ENCODE peak calls at places on chromosomes 1 and 21, in seven cellular contexts. I is hepatocyte, K is adrenal gland, L is brain microvascular endothelial cell, X is AG04450, Y is tibial artery, Q is ovary. N is an unnamed sample.

GRCh38 chr1:228013322-228014234 is 6.8 kb downstream of the WNT3A start:
- DNase-seq in I (no peak), K (peak), L (no peak), X (no peak), Y (peak), Q (peak), N (no peak)

GRCh38 chr1:11712285-11712684 is 20.8 kb downstream of the DRAXIN start:
- DNase-seq in I (no peak), K (no peak), L (no peak), X (no peak), Y (no peak), Q (no peak), N (no peak)

GRCh38 chr21:14762734-14763694 is 216.9 kb upstream of the SAMSN1 start:
- DNase-seq in I (no peak), K (no peak), L (no peak), X (no peak), Y (no peak), Q (no peak), N (no peak)

GRCh38 chr1:1208713-1209433 is 2.5 kb upstream of the TNFRSF18 start:
- DNase-seq in I (no peak), K (no peak), L (no peak), X (no peak), Y (no peak), Q (no peak), N (no peak)

GRCh38 chr1:102183711-102184110 is 187.0 kb upstream of the OLFM3 start:
- DNase-seq in I (no peak), K (no peak), L (no peak), X (no peak), Y (no peak), Q (no peak), N (no peak)

GRCh38 chr21:45363921-45364463 is 41.0 kb upstream of the COL18A1 start:
- DNase-seq in I (peak), K (peak), L (peak), X (peak), Y (peak), Q (peak), N (peak)

GRCh38 chr1:83901547-83902155 is 97.3 kb downstream of the TTLL7 start:
- DNase-seq in I (peak), K (no peak), L (peak), X (peak), Y (no peak), Q (no peak), N (no peak)

GRCh38 chr1:10918531-10918930 is 93.9 kb upstream of the TARDBP start:
- DNase-seq in I (no peak), K (no peak), L (peak), X (peak), Y (no peak), Q (no peak), N (no peak)

GRCh38 chr1:91795601-91796389 is 90.2 kb downstream of the TGFBR3 start:
- DNase-seq in I (no peak), K (no peak), L (peak), X (peak), Y (no peak), Q (no peak), N (no peak)

GRCh38 chr1:171990371-171990770 is 149.1 kb downstream of the DNM3 start:
- DNase-seq in I (no peak), K (no peak), L (no peak), X (no peak), Y (no peak), Q (no peak), N (peak)

GRCh38 chr1:204453141-204453772 is 41.3 kb downstream of the PIK3C2B start:
- DNase-seq in I (no peak), K (no peak), L (no peak), X (no peak), Y (no peak), Q (no peak), N (no peak)

GRCh38 chr1:74908797-74909196 is 175.8 kb downstream of the TYW3 start:
- DNase-seq in I (no peak), K (no peak), L (no peak), X (no peak), Y (no peak), Q (no peak), N (no peak)

GRCh38 chr1:147243228-147243685 is 773 bp downstream of the CHD1L start:
- DNase-seq in I (peak), K (no peak), L (no peak), X (no peak), Y (no peak), Q (peak), N (no peak)

GRCh38 chr1:190478193-190479007 is 736 bp upstream of the BRINP3 start:
- DNase-seq in I (peak), K (no peak), L (no peak), X (no peak), Y (no peak), Q (peak), N (no peak)

GRCh38 chr1:88684482-88685238 is 587 bp downstream of the PKN2 start:
- DNase-seq in I (peak), K (peak), L (peak), X (no peak), Y (peak), Q (peak), N (peak)

GRCh38 chr1:23554481-23555224 is 4.6 kb downstream of the ID3 start:
- DNase-seq in I (peak), K (peak), L (peak), X (no peak), Y (peak), Q (peak), N (peak)

GRCh38 chr1:198079432-198079951 is 77.3 kb upstream of the NEK7 start:
- DNase-seq in I (peak), K (no peak), L (no peak), X (no peak), Y (no peak), Q (no peak), N (no peak)

GRCh38 chr1:157700305-157700704 is 264 bp downstream of the FCRL3 start:
- DNase-seq in I (no peak), K (no peak), L (no peak), X (no peak), Y (no peak), Q (no peak), N (no peak)

GRCh38 chr1:7401814-7402547 is 369.1 kb upstream of the VAMP3 start:
- DNase-seq in I (peak), K (peak), L (peak), X (peak), Y (peak), Q (no peak), N (peak)

GRCh38 chr1:77465139-77465538 is 183.3 kb downstream of the AK5 start:
- DNase-seq in I (no peak), K (no peak), L (no peak), X (no peak), Y (no peak), Q (no peak), N (no peak)

GRCh38 chr21:33350676-33351075 is 25.9 kb downstream of the IFNAR1 start:
- DNase-seq in I (no peak), K (no peak), L (no peak), X (no peak), Y (no peak), Q (no peak), N (no peak)

GRCh38 chr1:186442651-186443114 is 18.2 kb downstream of the PDC start:
- DNase-seq in I (no peak), K (no peak), L (peak), X (no peak), Y (no peak), Q (no peak), N (no peak)

GRCh38 chr21:25283720-25284119 is 323.6 kb downstream of the MRPL39 start:
- DNase-seq in I (peak), K (no peak), L (peak), X (peak), Y (no peak), Q (no peak), N (no peak)

GRCh38 chr1:29258974-29259801 is 22.9 kb downstream of the PTPRU start:
- DNase-seq in I (no peak), K (no peak), L (no peak), X (no peak), Y (peak), Q (peak), N (no peak)

GRCh38 chr1:232950919-232951579 is 638 bp downstream of the NTPCR start:
- DNase-seq in I (peak), K (no peak), L (peak), X (no peak), Y (no peak), Q (no peak), N (no peak)

GRCh38 chr1:197620660-197621273 is 154.5 kb downstream of the DENND1B start:
- DNase-seq in I (peak), K (no peak), L (no peak), X (no peak), Y (no peak), Q (no peak), N (no peak)

GRCh38 chr21:16891821-16892220 is 621.0 kb upstream of the CXADR start:
- DNase-seq in I (no peak), K (no peak), L (peak), X (peak), Y (no peak), Q (no peak), N (peak)

GRCh38 chr1:50929376-50929958 is 30.6 kb downstream of the FAF1 start:
- DNase-seq in I (peak), K (no peak), L (no peak), X (peak), Y (no peak), Q (no peak), N (peak)

DNA sequence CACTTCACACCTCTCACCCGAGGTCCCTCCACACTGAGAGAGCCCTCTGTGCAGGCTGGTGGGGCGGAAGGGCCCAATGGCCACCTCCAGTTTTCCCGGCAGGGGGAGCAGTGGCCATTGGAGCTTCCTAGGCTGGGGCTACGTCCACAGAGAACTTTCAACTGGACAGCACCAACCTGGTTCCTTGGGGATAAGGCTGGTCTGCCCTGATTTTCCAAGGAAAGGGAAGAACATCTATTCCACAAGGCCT is 20.3 kb upstream of the LAPTM5 start:
- DNase-seq in I (no peak), K (no peak), L (no peak), X (no peak), Y (no peak), Q (no peak), N (no peak)
- TF ChIP-seq CTCF in I (no peak), K (no peak), L (peak), X (peak), Y (no peak), Q (no peak), N (peak)

GRCh38 chr1:92952714-92953113 is 8.5 kb downstream of the DIPK1A start:
- DNase-seq in I (no peak), K (no peak), L (no peak), X (no peak), Y (no peak), Q (no peak), N (no peak)
- H3K4me3 ChIP-seq in I (no peak), K (no peak), L (no peak), X (no peak), Y (no peak), Q (no peak), N (no peak)

DNA sequence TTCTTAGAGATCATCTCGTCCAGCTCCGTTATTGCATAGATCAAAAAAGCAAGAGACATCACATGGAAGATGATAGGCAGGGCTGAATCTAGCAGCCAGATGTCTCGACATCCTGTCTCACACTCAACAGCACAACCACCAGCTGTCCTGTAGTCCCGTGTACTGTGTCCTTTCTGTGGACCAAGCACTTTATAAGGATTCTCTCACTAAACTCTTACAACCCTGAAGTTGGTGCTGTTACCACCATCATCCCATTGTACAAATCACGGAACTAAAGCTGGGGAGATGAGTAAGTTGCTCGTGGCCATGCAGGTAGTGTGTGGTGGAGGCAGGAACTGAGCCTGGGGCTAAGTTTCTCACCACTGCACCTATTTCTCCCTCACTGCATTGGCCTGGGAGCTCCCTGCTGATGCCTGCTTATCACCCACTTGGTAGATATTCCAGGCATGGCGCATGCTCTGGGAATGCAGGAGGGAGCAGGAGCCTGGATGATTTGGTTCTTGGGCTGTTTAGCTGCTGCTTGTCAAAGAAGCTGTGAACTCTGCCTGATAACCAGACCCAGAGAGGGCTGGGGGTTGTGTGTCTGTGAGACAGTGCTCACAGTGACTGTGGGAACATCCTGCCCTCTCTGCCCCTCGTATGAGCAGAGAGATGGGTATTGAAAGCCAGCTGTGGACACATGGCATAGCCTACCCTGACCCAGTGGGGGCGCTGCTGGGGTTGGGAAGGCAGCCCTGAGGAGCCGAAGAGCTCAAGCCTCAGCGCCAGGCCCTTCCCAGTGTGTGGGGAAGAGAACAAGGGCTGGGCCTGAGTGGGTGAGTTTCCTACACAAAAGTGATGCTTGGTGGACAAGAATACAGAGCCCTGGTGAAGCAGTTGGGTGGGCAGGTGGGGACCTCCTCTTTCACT is 13.6 kb downstream of the PPFIA4 start:
- DNase-seq in I (peak), K (no peak), L (no peak), X (no peak), Y (peak), Q (no peak), N (no peak)
- TF ChIP-seq CTCF in I (peak), K (peak), L (peak), X (peak), Y (no peak), Q (peak), N (peak)

DNA sequence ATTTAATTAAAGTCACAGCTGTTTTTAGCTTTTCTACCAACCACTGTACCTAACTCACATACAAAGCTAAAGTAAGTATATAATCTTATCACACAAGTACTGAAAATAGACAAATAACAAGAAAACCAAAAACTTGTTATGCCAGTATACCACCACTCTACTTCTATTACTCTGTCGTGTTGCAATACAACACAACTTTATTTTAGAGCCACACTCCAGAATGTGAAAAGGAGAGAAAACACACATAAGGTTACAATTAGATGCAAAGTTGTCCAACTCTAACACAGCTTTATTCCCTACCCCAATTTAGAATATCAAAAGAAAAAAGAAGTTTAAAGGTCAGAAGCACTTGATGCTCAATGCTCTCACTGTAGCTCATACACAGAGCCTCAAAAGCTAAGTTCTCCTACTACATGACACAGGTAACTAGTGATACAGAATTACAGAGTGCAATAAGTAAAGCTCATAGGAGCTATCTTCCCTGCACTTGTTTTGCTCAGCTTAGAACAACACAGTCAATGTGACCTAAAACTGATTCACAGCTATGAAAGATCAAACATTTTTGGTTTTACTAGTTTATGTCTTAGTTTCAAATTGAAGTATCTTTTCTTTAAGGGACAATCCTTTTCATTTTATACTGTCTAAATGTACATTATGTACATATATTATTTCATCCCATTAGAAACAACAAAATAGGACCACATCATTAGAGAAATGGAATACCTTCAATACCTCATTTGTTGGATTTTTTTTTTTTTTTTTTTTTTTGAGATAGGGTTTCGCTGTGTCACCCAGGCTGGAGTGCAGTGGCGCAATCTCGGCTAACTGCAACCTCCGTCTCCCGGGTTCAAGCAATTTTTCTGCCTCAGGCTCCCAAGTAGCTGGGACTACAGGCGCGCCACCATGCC is 29.2 kb downstream of the EYA3 start:
- DNase-seq in I (no peak), K (no peak), L (no peak), X (no peak), Y (no peak), Q (no peak), N (no peak)
- H3K4me3 ChIP-seq in I (no peak), K (no peak), L (no peak), X (no peak), Y (no peak), Q (no peak), N (no peak)

GRCh38 chr21:38833122-38833521 is 27.4 kb downstream of the ETS2 start:
- DNase-seq in I (no peak), K (no peak), L (no peak), X (no peak), Y (no peak), Q (no peak), N (no peak)
- TF ChIP-seq CTCF in I (no peak), K (no peak), L (peak), X (no peak), Y (no peak), Q (no peak), N (peak)

GRCh38 chr1:36352910-36353878 is 29.7 kb upstream of the EVA1B start:
- DNase-seq in I (no peak), K (no peak), L (peak), X (no peak), Y (no peak), Q (no peak), N (no peak)
- H3K4me3 ChIP-seq in I (no peak), K (no peak), L (no peak), X (no peak), Y (no peak), Q (no peak), N (no peak)

GRCh38 chr1:118716775-118717174 is 271.4 kb downstream of the TBX15 start:
- DNase-seq in I (peak), K (no peak), L (no peak), X (no peak), Y (no peak), Q (no peak), N (no peak)
- TF ChIP-seq CTCF in I (peak), K (no peak), L (no peak), X (no peak), Y (no peak), Q (no peak), N (peak)

DNA sequence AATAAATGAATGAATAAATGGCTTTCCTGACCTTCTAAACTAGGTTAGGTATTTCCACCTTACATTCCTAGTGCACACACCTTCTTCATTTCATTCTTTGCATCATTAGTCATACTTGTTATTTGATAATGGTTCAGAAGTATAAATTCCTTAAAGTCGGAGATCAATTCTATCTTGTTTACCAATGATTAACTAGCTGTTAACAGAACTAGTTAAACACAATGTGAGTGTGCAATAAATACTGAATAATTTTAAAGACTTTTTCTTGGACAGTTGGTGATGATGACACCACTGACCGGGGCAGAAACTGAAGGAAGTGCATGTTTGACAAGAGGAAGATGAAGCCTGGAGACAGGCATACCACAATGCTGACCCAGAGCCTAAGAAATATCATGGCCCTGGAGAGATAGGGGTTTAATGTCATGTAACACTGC is 207.1 kb upstream of the DEPDC1 start:
- DNase-seq in I (no peak), K (no peak), L (no peak), X (no peak), Y (no peak), Q (no peak), N (no peak)
- H3K4me3 ChIP-seq in I (no peak), K (no peak), L (no peak), X (no peak), Y (no peak), Q (no peak), N (no peak)

GRCh38 chr1:207654320-207654719 is 9.4 kb downstream of the CR1L start:
- DNase-seq in I (no peak), K (no peak), L (no peak), X (no peak), Y (no peak), Q (no peak), N (no peak)
- TF ChIP-seq CTCF in I (peak), K (peak), L (no peak), X (peak), Y (no peak), Q (no peak), N (peak)